ENCODE peak calls at places on chromosome 11, in eight cellular contexts. T is AML-193, X is NCI-H1436, A is Peyer's patch, H is uterus, W is AG04450, B is PC-3, E is M059J. P is an unnamed sample.

GRCh38 chr11:12160231-12160630 is 49.8 kb downstream of the MICAL2 start:
- DNase-seq in T (no peak), X (no peak), A (no peak), H (no peak), W (no peak), B (no peak), E (no peak), P (no peak)

GRCh38 chr11:13959001-13959400 is 3.5 kb upstream of the SPON1 start:
- DNase-seq in T (no peak), X (no peak), A (no peak), H (no peak), W (no peak), B (no peak), E (no peak), P (no peak)

GRCh38 chr11:47980907-47981621 is 705 bp downstream of the PTPRJ start:
- DNase-seq in T (no peak), X (no peak), A (peak), H (peak), W (no peak), B (peak), E (peak), P (peak)

GRCh38 chr11:14376920-14377319 is 17.9 kb upstream of the RRAS2 start:
- DNase-seq in T (no peak), X (no peak), A (no peak), H (no peak), W (no peak), B (peak), E (peak), P (no peak)

GRCh38 chr11:20026629-20027545 is 133.4 kb downstream of the DBX1 start:
- DNase-seq in T (no peak), X (no peak), A (no peak), H (peak), W (no peak), B (peak), E (no peak), P (no peak)

GRCh38 chr11:89491141-89491690 is at the start of gene NOX4:
- DNase-seq in T (no peak), X (no peak), A (no peak), H (peak), W (no peak), B (no peak), E (peak), P (peak)

GRCh38 chr11:91091564-91091963 is 868.7 kb upstream of the CHORDC1 start:
- DNase-seq in T (no peak), X (no peak), A (no peak), H (no peak), W (no peak), B (no peak), E (no peak), P (no peak)

GRCh38 chr11:73326929-73327811 is 19.1 kb downstream of the ARHGEF17 start:
- DNase-seq in T (peak), X (no peak), A (no peak), H (no peak), W (no peak), B (peak), E (peak), P (no peak)

GRCh38 chr11:23865341-23865975 is 631.4 kb upstream of the LUZP2 start:
- DNase-seq in T (no peak), X (no peak), A (no peak), H (no peak), W (no peak), B (peak), E (peak), P (no peak)

GRCh38 chr11:134543144-134544044 is 131.4 kb upstream of the B3GAT1 start:
- DNase-seq in T (no peak), X (no peak), A (no peak), H (no peak), W (no peak), B (no peak), E (no peak), P (peak)